ENCODE peak calls at places on chromosomes 6 and 20, in ten cellular contexts. G is testis, Q is AG04450, X is mucosa of descending colon, Y is lower leg skin, W is mesenchymal stem cell, C is cardiac fibroblast, V is adipocyte, N is astrocyte of the spinal cord, D is cardiac muscle cell. H is an unnamed sample.

GRCh38 chr6:170485159-170485558 is 67.9 kb downstream of the PSMB1 start:
- DNase-seq in G (no peak), Q (no peak), X (no peak), Y (no peak), W (no peak), C (no peak), V (peak; percentile 12), N (peak; percentile 10), D (peak; percentile 35), H (no peak)

GRCh38 chr6:166626177-166627038 is 643 bp downstream of the RPS6KA2 start:
- DNase-seq in G (peak; percentile 36), Q (no peak), X (peak; percentile 58), Y (no peak), W (peak; percentile 61), C (peak; percentile 56), V (peak; percentile 71), N (peak; percentile 50), D (peak; percentile 66), H (peak; percentile 42)

GRCh38 chr6:19289408-19289967 is 547.7 kb upstream of the ID4 start:
- DNase-seq in G (no peak), Q (no peak), X (no peak), Y (no peak), W (no peak), C (no peak), V (no peak), N (no peak), D (no peak), H (no peak)

GRCh38 chr20:55386686-55387085 is 618.6 kb downstream of the CBLN4 start:
- DNase-seq in G (no peak), Q (no peak), X (no peak), Y (no peak), W (no peak), C (no peak), V (no peak), N (no peak), D (no peak), H (no peak)

GRCh38 chr6:41344865-41345264 is 9.5 kb downstream of the NCR2 start:
- DNase-seq in G (no peak), Q (no peak), X (no peak), Y (no peak), W (no peak), C (no peak), V (no peak), N (no peak), D (no peak), H (no peak)

GRCh38 chr6:42118162-42119001 is 24.0 kb downstream of the C6orf132 start:
- DNase-seq in G (no peak), Q (no peak), X (peak; percentile 92), Y (peak; percentile 64), W (no peak), C (no peak), V (peak; percentile 75), N (no peak), D (no peak), H (peak; percentile 83)

GRCh38 chr20:50303573-50304500 is 113.2 kb downstream of the CEBPB start:
- DNase-seq in G (peak; percentile 81), Q (no peak), X (peak; percentile 78), Y (peak; percentile 85), W (peak; percentile 91), C (peak; percentile 85), V (peak; percentile 71), N (peak; percentile 67), D (peak; percentile 70), H (peak; percentile 82)

GRCh38 chr6:136502791-136503190 is 47.4 kb downstream of the MAP7 start:
- DNase-seq in G (no peak), Q (no peak), X (no peak), Y (no peak), W (no peak), C (no peak), V (no peak), N (peak; percentile 18), D (no peak), H (no peak)

GRCh38 chr20:41182296-41183212 is 45.2 kb downstream of the PLCG1 start:
- DNase-seq in G (peak; percentile 9), Q (no peak), X (no peak), Y (no peak), W (no peak), C (no peak), V (no peak), N (no peak), D (no peak), H (no peak)

GRCh38 chr6:89992818-89993217 is 98.5 kb downstream of the GJA10 start:
- DNase-seq in G (no peak), Q (no peak), X (no peak), Y (no peak), W (no peak), C (no peak), V (no peak), N (no peak), D (no peak), H (no peak)

DNA sequence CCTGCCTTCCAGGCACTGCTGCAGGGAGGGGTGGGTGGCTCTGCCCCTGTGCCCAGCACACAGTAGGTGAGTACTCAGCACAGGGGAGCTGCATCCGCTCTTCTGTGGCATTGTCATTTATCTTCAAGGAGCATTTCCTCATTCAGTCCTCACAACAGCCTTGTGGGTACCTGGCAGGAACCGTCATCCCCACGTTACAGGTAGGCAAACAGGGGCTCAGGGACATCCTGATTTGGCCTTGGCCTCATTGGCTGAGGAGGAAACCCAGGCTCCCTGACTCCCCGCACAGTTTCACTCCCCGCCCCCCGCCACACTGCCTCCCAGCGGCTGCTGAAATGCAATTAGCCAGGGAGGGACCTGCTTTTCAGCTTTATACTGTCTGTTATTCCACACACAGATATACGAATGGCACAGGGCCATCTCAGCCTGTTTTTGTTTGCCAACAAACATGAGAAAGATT is 24.3 kb upstream of the PNPLA1 start:
- DNase-seq in G (no peak), Q (no peak), X (peak; percentile 84), Y (no peak), W (no peak), C (no peak), V (no peak), N (no peak), D (no peak), H (peak; percentile 48)
- H3K4me3 ChIP-seq in G (no peak overlapping the region), Q (no peak overlapping the region), X (no peak overlapping the region), Y (no peak overlapping the region), W (no peak overlapping the region), C (no peak overlapping the region), V (no peak overlapping the region), N (no peak overlapping the region), D (no peak overlapping the region), H (no peak overlapping the region)

GRCh38 chr20:16556299-16556698 is 16.9 kb downstream of the KIF16B start:
- DNase-seq in G (no peak), Q (no peak), X (no peak), Y (no peak), W (peak; percentile 92), C (peak; percentile 89), V (no peak), N (no peak), D (no peak), H (no peak)

GRCh38 chr20:16560216-16560615 is 13.0 kb downstream of the KIF16B start:
- DNase-seq in G (no peak), Q (no peak), X (no peak), Y (no peak), W (no peak), C (no peak), V (no peak), N (no peak), D (no peak), H (no peak)

GRCh38 chr20:16563066-16563806 is 10.0 kb downstream of the KIF16B start:
- DNase-seq in G (no peak), Q (no peak), X (no peak), Y (no peak), W (no peak), C (no peak), V (no peak), N (no peak), D (no peak), H (no peak)

GRCh38 chr20:16562259-16562658 is 11.0 kb downstream of the KIF16B start:
- DNase-seq in G (no peak), Q (no peak), X (no peak), Y (no peak), W (no peak), C (peak; percentile 69), V (no peak), N (no peak), D (no peak), H (no peak)

GRCh38 chr20:16560661-16561060 is 12.6 kb downstream of the KIF16B start:
- DNase-seq in G (no peak), Q (no peak), X (no peak), Y (no peak), W (no peak), C (peak; percentile 49), V (no peak), N (no peak), D (no peak), H (no peak)
- H3K4me3 ChIP-seq in G (no peak overlapping the region), Q (no peak overlapping the region), X (no peak overlapping the region), Y (no peak overlapping the region), W (no peak overlapping the region), C (no peak overlapping the region), V (no peak overlapping the region), N (no peak overlapping the region), D (no peak overlapping the region), H (no peak overlapping the region)

GRCh38 chr6:11413112-11413687 is 124.3 kb upstream of the TMEM170B start:
- DNase-seq in G (no peak), Q (no peak), X (no peak), Y (no peak), W (no peak), C (no peak), V (no peak), N (no peak), D (no peak), H (no peak)
- H3K4me3 ChIP-seq in G (no peak overlapping the region), Q (no peak overlapping the region), X (no peak overlapping the region), Y (no peak overlapping the region), W (no peak overlapping the region), C (no peak overlapping the region), V (no peak overlapping the region), N (no peak overlapping the region), D (no peak overlapping the region), H (no peak overlapping the region)

GRCh38 chr20:18020931-18021330 is 36.8 kb downstream of the OVOL2 start:
- DNase-seq in G (no peak), Q (no peak), X (no peak), Y (no peak), W (no peak), C (no peak), V (no peak), N (no peak), D (no peak), H (no peak)

GRCh38 chr20:18019068-18019467 is 38.6 kb downstream of the OVOL2 start:
- DNase-seq in G (peak; percentile 19), Q (no peak), X (no peak), Y (no peak), W (peak; percentile 11), C (peak; percentile 39), V (no peak), N (no peak), D (no peak), H (no peak)

GRCh38 chr20:18030020-18030419 is 27.7 kb downstream of the OVOL2 start:
- DNase-seq in G (no peak), Q (no peak), X (no peak), Y (no peak), W (no peak), C (no peak), V (no peak), N (no peak), D (no peak), H (no peak)

DNA sequence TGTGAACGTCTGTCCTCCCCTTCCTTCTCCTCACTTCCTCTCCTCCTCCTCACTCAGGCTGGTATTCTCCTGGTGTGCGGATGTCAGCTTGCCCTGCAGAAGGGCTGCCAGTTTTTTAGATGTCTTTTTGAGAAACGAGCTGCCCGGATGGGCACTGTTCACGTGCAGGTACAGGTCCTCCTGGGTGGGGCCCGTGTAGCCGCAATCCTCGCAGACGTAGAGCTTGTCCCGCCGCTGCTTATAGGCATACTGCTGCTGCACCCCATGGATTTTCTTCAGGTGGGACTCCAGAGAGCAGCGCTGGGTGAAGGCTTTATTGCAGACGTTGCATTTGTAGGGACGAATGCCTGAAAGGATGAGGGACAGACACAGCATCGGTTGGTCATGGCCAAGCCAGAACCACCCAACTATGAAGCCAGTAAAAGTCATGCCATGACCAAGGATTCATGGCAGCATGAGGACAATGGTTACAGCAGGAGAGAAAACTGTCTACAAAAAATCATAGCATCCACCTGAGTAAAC is 33.0 kb downstream of the OVOL2 start:
- DNase-seq in G (no peak), Q (no peak), X (no peak), Y (no peak), W (no peak), C (no peak), V (no peak), N (no peak), D (no peak), H (no peak)
- H3K4me3 ChIP-seq in G (no peak overlapping the region), Q (no peak overlapping the region), X (no peak overlapping the region), Y (no peak overlapping the region), W (no peak overlapping the region), C (no peak overlapping the region), V (no peak overlapping the region), N (no peak overlapping the region), D (no peak overlapping the region), H (no peak overlapping the region)

H was measured in body of pancreas.